ENCODE peak calls at places on chromosomes 16 and 17, in four cellular contexts. One of them, this sample, is unnamed.

GRCh38 chr17:28317965-28318758 is 838 bp upstream of the TMEM97 start:
- DNase-seq in Calu3: no peak
- DNase-seq in fibroblast of the aortic adventitia: no peak
- DNase-seq in AG09309: no peak
- DNase-seq in this sample: no peak

GRCh38 chr17:65018612-65019290 is 37.8 kb downstream of the GNA13 start:
- DNase-seq in fibroblast of the aortic adventitia: peak
- DNase-seq in AG09309: no peak
- DNase-seq in Calu3: no peak
- DNase-seq in this sample: no peak

GRCh38 chr17:31269597-31269996 is 27.4 kb downstream of the OMG start:
- DNase-seq in fibroblast of the aortic adventitia: peak
- DNase-seq in AG09309: peak
- DNase-seq in Calu3: peak
- DNase-seq in this sample: peak

GRCh38 chr16:88628512-88628974 is 9.8 kb upstream of the IL17C start:
- DNase-seq in AG09309: no peak
- DNase-seq in fibroblast of the aortic adventitia: no peak
- DNase-seq in Calu3: no peak
- DNase-seq in this sample: no peak

GRCh38 chr16:85033153-85033552 is 5.6 kb downstream of the KIAA0513 start:
- DNase-seq in fibroblast of the aortic adventitia: no peak
- DNase-seq in AG09309: no peak
- DNase-seq in Calu3: no peak
- DNase-seq in this sample: no peak

GRCh38 chr16:2971985-2972784 is 3.0 kb downstream of the PAQR4 start:
- DNase-seq in AG09309: no peak
- DNase-seq in Calu3: no peak
- DNase-seq in fibroblast of the aortic adventitia: no peak
- DNase-seq in this sample: no peak

GRCh38 chr17:72812823-72813222 is 279.7 kb downstream of the SLC39A11 start:
- DNase-seq in Calu3: no peak
- DNase-seq in fibroblast of the aortic adventitia: peak
- DNase-seq in AG09309: no peak
- DNase-seq in this sample: peak

GRCh38 chr17:64964796-64965195 is 45.5 kb upstream of the LRRC37A3 start:
- DNase-seq in Calu3: no peak
- DNase-seq in fibroblast of the aortic adventitia: no peak
- DNase-seq in AG09309: no peak
- DNase-seq in this sample: no peak

GRCh38 chr17:82237746-82238561 is 9.1 kb downstream of the SLC16A3 start:
- DNase-seq in AG09309: no peak
- DNase-seq in fibroblast of the aortic adventitia: no peak
- DNase-seq in Calu3: no peak
- DNase-seq in this sample: no peak

GRCh38 chr17:21129023-21129681 is 2.4 kb downstream of the DHRS7B start:
- DNase-seq in AG09309: no peak
- DNase-seq in fibroblast of the aortic adventitia: peak
- DNase-seq in Calu3: peak
- DNase-seq in this sample: peak

GRCh38 chr16:47581114-47581513 is 120.0 kb downstream of the PHKB start:
- DNase-seq in Calu3: no peak
- DNase-seq in AG09309: no peak
- DNase-seq in fibroblast of the aortic adventitia: no peak
- DNase-seq in this sample: no peak

GRCh38 chr16:84648595-84649510 is 542 bp downstream of the KLHL36 start:
- DNase-seq in fibroblast of the aortic adventitia: no peak
- DNase-seq in Calu3: peak
- DNase-seq in AG09309: no peak
- DNase-seq in this sample: no peak

GRCh38 chr16:82609140-82609539 is 17.6 kb upstream of the CDH13 start:
- DNase-seq in fibroblast of the aortic adventitia: no peak
- DNase-seq in Calu3: no peak
- DNase-seq in AG09309: no peak
- DNase-seq in this sample: no peak

GRCh38 chr16:31403590-31404352 is 10.6 kb downstream of the ITGAD start:
- DNase-seq in fibroblast of the aortic adventitia: no peak
- DNase-seq in Calu3: no peak
- DNase-seq in AG09309: no peak
- DNase-seq in this sample: no peak

GRCh38 chr16:12500771-12501170 is 302.9 kb downstream of the CPPED1 start:
- DNase-seq in AG09309: no peak
- DNase-seq in Calu3: peak
- DNase-seq in fibroblast of the aortic adventitia: no peak
- DNase-seq in this sample: no peak

GRCh38 chr17:284676-285355 is 67.8 kb downstream of the RPH3AL start:
- DNase-seq in Calu3: no peak
- DNase-seq in AG09309: no peak
- DNase-seq in fibroblast of the aortic adventitia: no peak
- DNase-seq in this sample: no peak

GRCh38 chr16:46428108-46429061 is 192.8 kb downstream of the SHCBP1 start:
- DNase-seq in fibroblast of the aortic adventitia: no peak
- DNase-seq in AG09309: no peak
- DNase-seq in Calu3: no peak
- DNase-seq in this sample: no peak

GRCh38 chr17:606501-607243 is 108.0 kb downstream of the VPS53 start:
- DNase-seq in AG09309: no peak
- DNase-seq in Calu3: no peak
- DNase-seq in fibroblast of the aortic adventitia: no peak
- DNase-seq in this sample: no peak

GRCh38 chr17:37067555-37068111 is 118.9 kb downstream of the AATF start:
- DNase-seq in Calu3: peak
- DNase-seq in AG09309: peak
- DNase-seq in fibroblast of the aortic adventitia: peak
- DNase-seq in this sample: peak

GRCh38 chr16:22229881-22230280 is 23.8 kb downstream of the EEF2K start:
- DNase-seq in fibroblast of the aortic adventitia: no peak
- DNase-seq in AG09309: no peak
- DNase-seq in Calu3: no peak
- DNase-seq in this sample: no peak

GRCh38 chr17:3828151-3828851 is 17.7 kb downstream of the NCBP3 start:
- DNase-seq in fibroblast of the aortic adventitia: peak
- DNase-seq in AG09309: no peak
- DNase-seq in Calu3: no peak
- DNase-seq in this sample: no peak

GRCh38 chr17:42844271-42844670 is at the start of gene AOC2:
- DNase-seq in Calu3: no peak
- DNase-seq in AG09309: no peak
- DNase-seq in fibroblast of the aortic adventitia: peak
- DNase-seq in this sample: no peak

GRCh38 chr17:60091908-60092331 is 13.2 kb upstream of the HEATR6 start:
- DNase-seq in Calu3: no peak
- DNase-seq in AG09309: peak
- DNase-seq in fibroblast of the aortic adventitia: peak
- DNase-seq in this sample: peak

GRCh38 chr17:83064021-83064731 is 15.2 kb upstream of the METRNL start:
- DNase-seq in fibroblast of the aortic adventitia: no peak
- DNase-seq in Calu3: no peak
- DNase-seq in AG09309: no peak
- DNase-seq in this sample: no peak

GRCh38 chr17:1693339-1693738 is 8.7 kb upstream of the PRPF8 start:
- DNase-seq in AG09309: no peak
- DNase-seq in fibroblast of the aortic adventitia: no peak
- DNase-seq in Calu3: no peak
- DNase-seq in this sample: no peak

GRCh38 chr16:68257251-68257905 is 6.9 kb upstream of the SLC7A6 start:
- DNase-seq in fibroblast of the aortic adventitia: no peak
- DNase-seq in AG09309: no peak
- DNase-seq in Calu3: no peak
- DNase-seq in this sample: no peak

GRCh38 chr17:81335388-81336157 is 40.5 kb upstream of the SLC38A10 start:
- DNase-seq in Calu3: no peak
- DNase-seq in AG09309: no peak
- DNase-seq in fibroblast of the aortic adventitia: no peak
- DNase-seq in this sample: no peak

GRCh38 chr17:44546711-44547606 is 10.3 kb upstream of the FZD2 start:
- DNase-seq in Calu3: no peak
- DNase-seq in AG09309: no peak
- DNase-seq in fibroblast of the aortic adventitia: peak
- DNase-seq in this sample: peak

GRCh38 chr16:2212362-2213324 is 2.0 kb upstream of the BRICD5 start:
- DNase-seq in AG09309: no peak
- DNase-seq in Calu3: peak
- DNase-seq in fibroblast of the aortic adventitia: no peak
- DNase-seq in this sample: no peak

GRCh38 chr17:52048503-52048902 is 110.0 kb downstream of the CA10 start:
- DNase-seq in Calu3: no peak
- DNase-seq in AG09309: no peak
- DNase-seq in fibroblast of the aortic adventitia: no peak
- DNase-seq in this sample: no peak

GRCh38 chr17:65627892-65628622 is 66.6 kb upstream of the AXIN2 start:
- DNase-seq in Calu3: peak
- DNase-seq in AG09309: peak
- DNase-seq in fibroblast of the aortic adventitia: peak
- DNase-seq in this sample: peak

GRCh38 chr16:57067347-57067746 is 25.0 kb upstream of the CPNE2 start:
- DNase-seq in fibroblast of the aortic adventitia: no peak
- DNase-seq in AG09309: no peak
- DNase-seq in Calu3: no peak
- DNase-seq in this sample: no peak

GRCh38 chr17:80243526-80244433 is 16.9 kb upstream of the RNF213 start:
- DNase-seq in Calu3: no peak
- DNase-seq in AG09309: no peak
- DNase-seq in fibroblast of the aortic adventitia: no peak
- DNase-seq in this sample: no peak